ENCODE peak calls at places on chromosome 6, in six cellular contexts. J is thoracic aorta; H is CD4-positive, CD25-positive, alpha-beta regulatory T cell; K is SK-N-SH; E is CD8-positive, alpha-beta T cell; Z is right lobe of liver. R is an unnamed sample. For H3K36me3, the result is how much of the 10 kb centered on the place peaks cover.

GRCh38 chr6:65646494-65647035 is 60.5 kb downstream of the EYS start:
- DNase-seq in J (no peak), H (no peak), K (no peak), E (no peak), Z (no peak), R (no peak)

GRCh38 chr6:3643921-3644320 is 107.6 kb downstream of the PXDC1 start:
- DNase-seq in J (no peak), H (no peak), K (no peak), E (no peak), Z (no peak), R (no peak)

GRCh38 chr6:56683882-56684281 is 41.2 kb upstream of the DST start:
- DNase-seq in J (peak), H (no peak), K (no peak), E (no peak), Z (peak), R (no peak)

GRCh38 chr6:99709062-99709461 is 102.4 kb downstream of the PRDM13 start:
- DNase-seq in J (no peak), H (no peak), K (no peak), E (no peak), Z (no peak), R (no peak)

GRCh38 chr6:72746276-72746675 is 124.4 kb downstream of the KCNQ5 start:
- DNase-seq in J (no peak), H (no peak), K (no peak), E (no peak), Z (no peak), R (no peak)

GRCh38 chr6:35718911-35719381 is 17.9 kb upstream of the ARMC12 start:
- DNase-seq in J (no peak), H (no peak), K (no peak), E (no peak), Z (peak), R (peak)

GRCh38 chr6:112539355-112539754 is 192.2 kb downstream of the RFPL4B start:
- DNase-seq in J (no peak), H (no peak), K (peak), E (no peak), Z (no peak), R (no peak)

GRCh38 chr6:111482236-111482958 is 621 bp downstream of the REV3L start:
- DNase-seq in J (peak), H (peak), K (peak), E (peak), Z (peak), R (peak)

GRCh38 chr6:90719321-90720195 is 132.7 kb upstream of the MAP3K7 start:
- DNase-seq in J (no peak), H (no peak), K (no peak), E (no peak), Z (no peak), R (no peak)

GRCh38 chr6:163529605-163530004 is 115.1 kb downstream of the QKI start:
- DNase-seq in J (no peak), H (no peak), K (no peak), E (no peak), Z (no peak), R (no peak)

GRCh38 chr6:42227173-42227850 is 9.7 kb upstream of the MRPS10 start:
- DNase-seq in J (no peak), H (no peak), K (no peak), E (no peak), Z (no peak), R (no peak)

GRCh38 chr6:140858381-140858971 is 1274.2 kb upstream of the GJE1 start:
- DNase-seq in J (no peak), H (no peak), K (no peak), E (no peak), Z (no peak), R (no peak)

GRCh38 chr6:87308970-87309369 is 13.4 kb upstream of the SMIM8 start:
- DNase-seq in J (no peak), H (no peak), K (no peak), E (no peak), Z (no peak), R (no peak)

GRCh38 chr6:125363360-125364121 is 61.8 kb upstream of the HDDC2 start:
- DNase-seq in J (no peak), H (no peak), K (peak), E (no peak), Z (peak), R (peak)

GRCh38 chr6:44179072-44179536 is 20.5 kb downstream of the CAPN11 start:
- DNase-seq in J (no peak), H (no peak), K (no peak), E (no peak), Z (no peak), R (no peak)

GRCh38 chr6:168210239-168211107 is 109.1 kb downstream of the DACT2 start:
- DNase-seq in J (no peak), H (no peak), K (no peak), E (no peak), Z (peak), R (no peak)

GRCh38 chr6:108737594-108738546 is 110.4 kb upstream of the ARMC2 start:
- DNase-seq in J (peak), H (no peak), K (no peak), E (no peak), Z (no peak), R (no peak)

GRCh38 chr6:146990821-146991798 is 213.1 kb upstream of the STXBP5 start:
- DNase-seq in J (no peak), H (no peak), K (no peak), E (no peak), Z (no peak), R (no peak)

GRCh38 chr6:170473226-170473789 is 79.8 kb downstream of the PSMB1 start:
- DNase-seq in J (no peak), H (no peak), K (no peak), E (no peak), Z (no peak), R (no peak)

GRCh38 chr6:2222275-2222842 is 23.0 kb downstream of the GMDS start:
- DNase-seq in J (no peak), H (no peak), K (no peak), E (no peak), Z (no peak), R (no peak)

GRCh38 chr6:41073203-41073967 is 611 bp downstream of the NFYA start:
- DNase-seq in J (peak), H (peak), K (peak), E (peak), Z (peak), R (peak)

GRCh38 chr6:145086197-145086596 is 649.1 kb downstream of the EPM2A start:
- DNase-seq in J (no peak), H (no peak), K (no peak), E (no peak), Z (no peak), R (no peak)

GRCh38 chr6:81265106-81265505 is 487.4 kb downstream of the TENT5A start:
- DNase-seq in J (peak), H (no peak), K (no peak), E (no peak), Z (peak), R (no peak)

GRCh38 chr6:12311106-12311505 is 20.9 kb downstream of the EDN1 start:
- DNase-seq in J (no peak), H (no peak), K (no peak), E (no peak), Z (no peak), R (no peak)

GRCh38 chr6:81929828-81930227 is 177.3 kb upstream of the TENT5A start:
- DNase-seq in J (no peak), H (no peak), K (no peak), E (no peak), Z (no peak), R (no peak)

GRCh38 chr6:74735304-74735703 is 470.5 kb downstream of the COL12A1 start:
- DNase-seq in J (no peak), H (no peak), K (no peak), E (no peak), Z (no peak), R (no peak)

GRCh38 chr6:32340242-32340641 is 31.5 kb downstream of the TSBP1 start:
- DNase-seq in J (no peak), H (no peak), K (no peak), E (no peak), Z (no peak), R (no peak)

GRCh38 chr6:48135352-48136084 is 24.5 kb upstream of the PTCHD4 start:
- DNase-seq in J (no peak), H (no peak), K (no peak), E (no peak), Z (no peak), R (no peak)

GRCh38 chr6:54195637-54196036 is 84.4 kb downstream of the MLIP start:
- DNase-seq in J (no peak), H (no peak), K (no peak), E (no peak), Z (no peak), R (no peak)

GRCh38 chr6:24935753-24936152 is at the start of gene RIPOR2:
- DNase-seq in J (no peak), H (peak), K (no peak), E (peak), Z (no peak), R (peak)

GRCh38 chr6:67986694-67987232 is 648.3 kb upstream of the ADGRB3 start:
- DNase-seq in J (no peak), H (no peak), K (no peak), E (no peak), Z (no peak), R (no peak)

GRCh38 chr6:38833320-38833719 is 118.2 kb downstream of the DNAH8 start:
- DNase-seq in J (no peak), H (no peak), K (no peak), E (no peak), Z (no peak), R (no peak)

GRCh38 chr6:1770435-1770843 is 160.7 kb downstream of the FOXC1 start:
- DNase-seq in J (no peak), H (no peak), K (no peak), E (peak), Z (no peak), R (no peak)

DNA sequence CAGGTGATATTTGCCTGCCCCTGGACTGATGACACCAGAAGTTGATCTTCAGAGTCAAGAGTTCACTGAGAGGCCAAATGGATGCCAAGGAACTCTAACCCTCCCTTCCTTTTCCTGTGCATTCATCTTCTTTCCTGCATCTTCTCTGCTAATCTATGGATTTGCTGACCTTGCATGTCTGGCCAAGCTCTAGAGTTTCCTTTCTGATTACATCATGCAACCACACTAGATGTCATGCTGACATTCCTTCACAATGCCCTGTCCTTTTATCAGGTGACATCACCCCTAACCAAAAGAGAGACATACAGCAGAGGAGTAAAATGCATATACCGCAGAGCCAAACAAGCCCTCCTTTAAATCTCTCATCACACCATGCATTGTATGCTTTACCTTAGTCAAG is 487.6 kb downstream of the TFAP2A start:
- DNase-seq in J (no peak), H (no peak), K (no peak), E (no peak), Z (no peak), R (no peak)
- H3K36me3 ChIP-seq in J (under half), H (under half), K (under half), E (under half), Z (under half), R (under half)

GRCh38 chr6:165551828-165552227 is 111.2 kb downstream of the PDE10A start:
- DNase-seq in J (no peak), H (no peak), K (no peak), E (no peak), Z (no peak), R (no peak)

GRCh38 chr6:165557674-165558073 is 105.4 kb downstream of the PDE10A start:
- DNase-seq in J (no peak), H (no peak), K (no peak), E (no peak), Z (no peak), R (no peak)

GRCh38 chr6:165556116-165556843 is 106.8 kb downstream of the PDE10A start:
- DNase-seq in J (no peak), H (no peak), K (no peak), E (no peak), Z (no peak), R (no peak)

GRCh38 chr6:165548450-165548849 is 114.6 kb downstream of the PDE10A start:
- DNase-seq in J (no peak), H (no peak), K (no peak), E (no peak), Z (no peak), R (no peak)

GRCh38 chr6:165552248-165552736 is 110.7 kb downstream of the PDE10A start:
- DNase-seq in J (no peak), H (no peak), K (no peak), E (no peak), Z (no peak), R (no peak)
- H3K4me3 ChIP-seq in J (no peak), H (no peak), K (no peak), E (no peak), Z (no peak), R (no peak)

DNA sequence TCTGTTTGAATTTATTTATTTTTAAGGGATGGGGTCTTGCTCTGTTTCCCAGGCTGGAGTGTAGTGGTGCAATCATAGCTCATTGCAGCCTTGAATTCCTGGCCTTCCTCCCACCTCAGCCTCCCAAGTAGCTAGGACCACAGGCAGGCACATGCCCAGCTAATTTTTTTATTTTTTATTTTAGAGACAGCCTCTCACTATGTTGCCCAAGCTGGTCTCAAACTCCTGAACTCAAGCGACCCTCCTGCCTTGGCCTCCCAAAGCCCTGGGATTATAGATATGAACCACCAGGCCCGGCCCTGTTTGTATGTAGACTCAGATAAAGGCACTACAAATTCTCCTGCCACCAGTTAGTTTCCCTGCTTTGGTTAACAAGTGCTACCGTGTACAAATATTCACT is 142.9 kb upstream of the SOX4 start:
- DNase-seq in J (no peak), H (no peak), K (no peak), E (no peak), Z (no peak), R (no peak)
- H3K36me3 ChIP-seq in J (under half), H (under half), K (under half), E (under half), Z (under half), R (under half)

DNA sequence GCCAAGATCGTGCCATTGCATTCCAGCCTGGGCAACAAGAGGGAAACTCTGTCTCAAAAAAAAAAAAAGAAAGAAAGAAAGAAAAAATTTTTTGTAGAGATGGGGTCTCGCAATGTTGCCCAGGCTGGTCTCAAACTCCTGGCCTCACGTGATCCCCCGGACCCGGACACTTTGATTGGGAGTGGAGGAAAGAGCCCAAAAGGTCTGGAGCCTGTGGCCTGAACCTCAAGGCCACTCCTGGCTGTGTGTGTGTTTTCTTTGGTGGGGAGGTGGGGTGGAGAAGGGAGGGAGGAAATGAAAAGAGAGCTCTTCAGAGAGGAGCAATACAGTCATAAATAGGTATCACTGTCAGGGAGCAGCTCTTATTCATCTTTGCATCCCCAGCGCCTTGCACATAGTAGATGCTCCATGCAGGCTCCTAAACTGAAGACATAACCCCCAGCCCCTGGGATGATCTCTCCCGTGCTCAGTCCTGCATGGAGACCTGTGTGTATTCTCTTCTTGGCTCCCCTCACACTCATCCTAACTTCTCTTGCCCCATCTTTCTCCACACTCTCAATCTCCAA is 75.7 kb downstream of the FGD2 start:
- DNase-seq in J (no peak), H (no peak), K (no peak), E (no peak), Z (no peak), R (no peak)
- H3K4me3 ChIP-seq in J (no peak), H (no peak), K (no peak), E (no peak), Z (no peak), R (no peak)

GRCh38 chr6:118908441-118908840 is 14.5 kb downstream of the ASF1A start:
- DNase-seq in J (no peak), H (no peak), K (no peak), E (no peak), Z (no peak), R (no peak)

GRCh38 chr6:118917550-118918321 is 17.2 kb downstream of the MCM9 start:
- DNase-seq in J (no peak), H (no peak), K (no peak), E (no peak), Z (no peak), R (no peak)

GRCh38 chr6:118913161-118913560 is 19.2 kb downstream of the ASF1A start:
- DNase-seq in J (no peak), H (no peak), K (no peak), E (no peak), Z (no peak), R (no peak)

GRCh38 chr6:118914598-118914997 is 20.4 kb downstream of the MCM9 start:
- DNase-seq in J (no peak), H (no peak), K (no peak), E (no peak), Z (no peak), R (no peak)

DNA sequence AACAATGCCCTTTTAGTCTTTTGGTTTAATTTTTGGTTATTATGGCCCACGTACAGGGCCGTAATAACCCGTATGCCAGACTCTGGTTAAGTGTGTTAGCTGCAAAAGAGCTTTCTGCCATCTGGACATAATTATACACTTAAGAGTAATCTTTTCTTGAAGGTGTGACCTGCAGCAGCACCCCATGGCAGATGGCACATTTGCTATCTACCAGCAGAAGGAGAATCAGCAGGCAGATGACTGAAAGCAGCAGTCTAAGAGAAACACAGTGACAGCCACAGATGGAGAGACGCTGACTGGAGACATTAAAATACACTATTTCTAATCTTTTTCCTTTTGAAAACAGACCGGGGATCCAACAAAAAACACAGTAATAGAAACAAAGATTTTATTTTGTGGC is 18.7 kb downstream of the ASF1A start:
- DNase-seq in J (no peak), H (no peak), K (peak), E (no peak), Z (no peak), R (no peak)
- H3K36me3 ChIP-seq in J (under half), H (half or more), K (half or more), E (under half), Z (under half), R (under half)

GRCh38 chr6:117267766-117268534 is 2.6 kb downstream of the VGLL2 start:
- DNase-seq in J (no peak), H (no peak), K (no peak), E (no peak), Z (no peak), R (peak)

GRCh38 chr6:117265425-117266266 is at the start of gene VGLL2:
- DNase-seq in J (no peak), H (no peak), K (peak), E (no peak), Z (peak), R (peak)

GRCh38 chr6:117266948-117267347 is 1.6 kb downstream of the VGLL2 start:
- DNase-seq in J (no peak), H (no peak), K (no peak), E (no peak), Z (no peak), R (no peak)

GRCh38 chr6:117264487-117265424 is 602 bp upstream of the VGLL2 start:
- DNase-seq in J (no peak), H (no peak), K (peak), E (no peak), Z (no peak), R (peak)

DNA sequence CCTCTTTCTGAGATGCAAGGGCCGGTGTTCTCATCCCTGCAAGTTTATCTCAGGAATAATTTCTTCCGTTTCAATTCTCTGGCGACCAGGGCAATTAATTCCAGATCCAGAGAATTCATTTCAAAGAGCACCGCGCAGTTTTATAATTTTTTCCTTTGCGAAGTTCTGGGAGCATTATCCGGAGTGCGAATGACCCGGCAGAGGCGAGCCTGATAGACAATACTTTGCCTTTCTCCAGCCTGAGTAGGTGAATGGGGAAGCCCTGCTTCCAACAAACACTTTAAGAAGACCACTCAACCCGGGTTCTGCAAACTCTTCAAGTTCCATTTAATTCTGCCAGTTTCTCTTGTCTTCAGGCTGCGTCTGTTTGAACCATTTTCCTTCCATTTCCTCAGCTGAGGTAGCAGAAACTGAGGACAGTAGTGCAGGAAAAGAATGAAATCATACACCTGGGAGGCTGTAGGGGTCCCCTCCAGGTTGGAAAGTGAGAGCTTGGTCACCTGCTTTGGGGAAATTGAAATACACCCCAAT is 974 bp downstream of the VGLL2 start:
- DNase-seq in J (no peak), H (no peak), K (no peak), E (no peak), Z (no peak), R (no peak)
- H3K4me3 ChIP-seq in J (peak), H (no peak), K (no peak), E (no peak), Z (peak), R (peak)

GRCh38 chr6:149698175-149698574 is 19.7 kb downstream of the LATS1 start:
- DNase-seq in J (no peak), H (no peak), K (no peak), E (no peak), Z (no peak), R (no peak)
- H3K36me3 ChIP-seq in J (under half), H (half or more), K (under half), E (under half), Z (under half), R (under half)